ENCODE peak calls at places on chromosomes 6 and 20, in seven cellular contexts. E, S, M, W, Q, Y and Z are unnamed samples.

GRCh38 chr6:34355889-34356288 is 36.6 kb downstream of the NUDT3 start:
- DNase-seq in E (no peak), S (no peak), M (no peak), W (no peak), Q (no peak), Y (no peak), Z (no peak)

GRCh38 chr6:39377530-39377929 is 55.0 kb upstream of the KCNK16 start:
- DNase-seq in E (no peak), S (no peak), M (peak), W (no peak), Q (no peak), Y (peak), Z (peak)

GRCh38 chr6:113120214-113120576 is 737.0 kb upstream of the MARCKS start:
- DNase-seq in E (peak), S (no peak), M (peak), W (no peak), Q (no peak), Y (no peak), Z (peak)

GRCh38 chr6:48775157-48775556 is 664.2 kb upstream of the PTCHD4 start:
- DNase-seq in E (no peak), S (no peak), M (peak), W (no peak), Q (no peak), Y (no peak), Z (no peak)

GRCh38 chr20:45325367-45325766 is 17.3 kb upstream of the MATN4 start:
- DNase-seq in E (no peak), S (no peak), M (no peak), W (no peak), Q (no peak), Y (peak), Z (no peak)

GRCh38 chr20:18524646-18525045 is 16.9 kb downstream of the SEC23B start:
- DNase-seq in E (no peak), S (no peak), M (peak), W (no peak), Q (no peak), Y (no peak), Z (peak)

GRCh38 chr6:79427721-79428120 is 109.5 kb downstream of the LCA5 start:
- DNase-seq in E (no peak), S (no peak), M (no peak), W (no peak), Q (no peak), Y (no peak), Z (peak)

GRCh38 chr6:108156180-108156937 is 9.5 kb upstream of the NR2E1 start:
- DNase-seq in E (no peak), S (no peak), M (no peak), W (no peak), Q (no peak), Y (no peak), Z (no peak)

GRCh38 chr6:11828185-11828897 is 49.7 kb upstream of the ADTRP start:
- DNase-seq in E (no peak), S (no peak), M (no peak), W (no peak), Q (no peak), Y (no peak), Z (no peak)

GRCh38 chr20:35237486-35237885 is 11.0 kb downstream of the MMP24 start:
- DNase-seq in E (no peak), S (no peak), M (no peak), W (no peak), Q (no peak), Y (no peak), Z (no peak)

GRCh38 chr6:117547688-117548621 is 54.4 kb downstream of the GOPC start:
- DNase-seq in E (no peak), S (peak), M (peak), W (no peak), Q (peak), Y (peak), Z (peak)

GRCh38 chr6:151254451-151255081 is 14.8 kb downstream of the AKAP12 start:
- DNase-seq in E (no peak), S (no peak), M (peak), W (no peak), Q (no peak), Y (no peak), Z (peak)

GRCh38 chr20:50575869-50576720 is 65.9 kb downstream of the PTPN1 start:
- DNase-seq in E (no peak), S (peak), M (peak), W (peak), Q (peak), Y (peak), Z (peak)

GRCh38 chr20:5908981-5909380 is 41.4 kb downstream of the TRMT6 start:
- DNase-seq in E (no peak), S (no peak), M (peak), W (no peak), Q (no peak), Y (no peak), Z (peak)

GRCh38 chr20:5913166-5913565 is 37.2 kb downstream of the TRMT6 start:
- DNase-seq in E (no peak), S (no peak), M (no peak), W (no peak), Q (no peak), Y (no peak), Z (no peak)

GRCh38 chr20:5914859-5915258 is 35.5 kb downstream of the TRMT6 start:
- DNase-seq in E (no peak), S (no peak), M (no peak), W (no peak), Q (no peak), Y (no peak), Z (no peak)

GRCh38 chr20:5910192-5910591 is 40.1 kb downstream of the TRMT6 start:
- DNase-seq in E (no peak), S (no peak), M (no peak), W (no peak), Q (no peak), Y (no peak), Z (no peak)
- TF ChIP-seq CTCF in E (no peak), S (no peak), M (no peak), W (no peak), Q (no peak), Y (no peak), Z (no peak)

DNA sequence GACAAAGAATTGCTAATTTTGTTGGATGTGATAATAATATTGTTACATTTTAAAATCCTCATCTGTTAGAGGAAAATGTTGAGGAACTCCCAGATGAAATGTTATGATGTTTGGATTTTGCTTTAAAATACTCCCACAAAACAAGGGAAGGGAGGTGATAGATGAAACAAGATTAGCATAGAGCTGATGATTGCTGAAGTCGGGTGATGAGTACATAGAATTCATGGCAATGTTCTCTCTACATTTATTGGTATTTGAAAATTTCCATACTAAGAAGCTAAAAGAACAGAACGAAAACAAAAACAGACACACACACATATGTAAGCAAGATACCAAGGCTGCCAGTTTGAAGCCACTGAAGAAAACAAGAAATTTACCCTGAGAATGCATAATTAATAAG is 1.6 kb downstream of the GSTA4 start:
- DNase-seq in E (no peak), S (no peak), M (no peak), W (no peak), Q (no peak), Y (no peak), Z (no peak)
- H3K27ac ChIP-seq in E (no peak), S (no peak), M (peak), W (peak), Q (peak), Y (peak), Z (peak)

GRCh38 chr20:12287575-12287974 is 369.9 kb downstream of the BTBD3 start:
- DNase-seq in E (no peak), S (no peak), M (no peak), W (no peak), Q (no peak), Y (no peak), Z (no peak)
- TF ChIP-seq CTCF in E (no peak), S (no peak), M (no peak), W (no peak), Q (no peak), Y (no peak), Z (no peak)

DNA sequence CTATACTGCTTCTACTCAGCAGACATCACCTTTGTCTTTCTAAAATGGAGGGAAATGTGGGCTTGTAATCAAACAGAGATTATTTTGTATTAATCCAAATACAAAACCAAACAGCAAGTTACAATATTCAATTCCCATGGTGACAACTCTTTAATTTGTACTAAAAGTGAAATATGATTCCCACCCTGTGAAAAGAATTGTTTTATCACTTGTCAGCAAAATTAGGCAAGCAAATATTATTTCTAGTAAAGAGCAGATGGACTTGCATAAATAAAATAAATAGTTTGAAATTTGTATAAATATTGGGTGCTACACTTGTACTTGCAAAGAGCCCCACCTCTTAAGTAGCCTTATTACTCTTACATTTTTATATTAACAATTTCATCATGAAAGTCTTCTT is 6.1 kb upstream of the TXLNB start:
- DNase-seq in E (no peak), S (no peak), M (no peak), W (no peak), Q (no peak), Y (no peak), Z (no peak)
- H3K27ac ChIP-seq in E (no peak), S (no peak), M (no peak), W (no peak), Q (no peak), Y (no peak), Z (no peak)